ENCODE peak calls at places on chromosome 13, in eight cellular contexts. Z is ovary; M is T-helper 2 cell; I is activated naive CD4-positive, alpha-beta T cell; L is HTR-8/SVneo; T is astrocyte of the hippocampus; N is naive thymus-derived CD8-positive, alpha-beta T cell; Q is stimulated activated CD4-positive, alpha-beta T cell treated with anti-CD3 and anti-CD28 coated beads, TNF-alpha, amount 100 ng/mL, for 1 hour. Y is an unnamed sample.
A peak's percentile ranks its signal among the peaks of the same experiment; 100 is the strongest.

GRCh38 chr13:53104120-53104519 is 75.5 kb downstream of the OLFM4 start:
- DNase-seq in Z (no peak), M (no peak), I (no peak), L (no peak), T (no peak), N (no peak), Q (no peak), Y (no peak)

GRCh38 chr13:20129076-20129475 is 31.8 kb downstream of the GJA3 start:
- DNase-seq in Z (no peak), M (no peak), I (no peak), L (no peak), T (no peak), N (no peak), Q (no peak), Y (peak; percentile 18)

GRCh38 chr13:33633701-33634525 is 184.0 kb upstream of the RFC3 start:
- DNase-seq in Z (no peak), M (no peak), I (no peak), L (peak; percentile 62), T (peak; percentile 25), N (no peak), Q (no peak), Y (no peak)

GRCh38 chr13:63288576-63288975 is 1872.9 kb upstream of the PCDH20 start:
- DNase-seq in Z (no peak), M (no peak), I (no peak), L (no peak), T (no peak), N (no peak), Q (no peak), Y (no peak)

GRCh38 chr13:94713556-94714182 is 1.3 kb upstream of the SOX21 start:
- DNase-seq in Z (no peak), M (no peak), I (no peak), L (no peak), T (no peak), N (no peak), Q (no peak), Y (no peak)

GRCh38 chr13:97238883-97239282 is 16.8 kb downstream of the MBNL2 start:
- DNase-seq in Z (no peak), M (no peak), I (no peak), L (no peak), T (no peak), N (no peak), Q (no peak), Y (no peak)

GRCh38 chr13:43852923-43853404 is 26.6 kb downstream of the CCDC122 start:
- DNase-seq in Z (no peak), M (no peak), I (no peak), L (no peak), T (no peak), N (no peak), Q (no peak), Y (no peak)

GRCh38 chr13:110045202-110045601 is 258.8 kb upstream of the IRS2 start:
- DNase-seq in Z (no peak), M (no peak), I (no peak), L (no peak), T (no peak), N (no peak), Q (no peak), Y (no peak)

GRCh38 chr13:50720856-50721663 is 122.4 kb downstream of the DLEU7 start:
- DNase-seq in Z (no peak), M (no peak), I (no peak), L (no peak), T (no peak), N (no peak), Q (no peak), Y (no peak)

GRCh38 chr13:99572921-99573320 is 71.6 kb downstream of the TM9SF2 start:
- DNase-seq in Z (no peak), M (no peak), I (no peak), L (no peak), T (peak; percentile 18), N (no peak), Q (no peak), Y (no peak)

Y was measured in Caco-2.